ENCODE peak calls at places on chromosomes 7 and 10, in nine cellular contexts. W, Y, Q, N, D, V, L, K and H are unnamed samples.

GRCh38 chr7:26555971-26556830 is 264.5 kb downstream of the SNX10 start:
- DNase-seq in Q (no peak), L (no peak), V (no peak), K (no peak), D (no peak), Y (no peak), N (no peak), W (no peak), H (no peak)

GRCh38 chr10:119165171-119166110 is at the start of gene SFXN4:
- DNase-seq in N (peak; percentile 66), D (no peak), L (peak; percentile 77), W (no peak), V (peak; percentile 51), K (peak; percentile 31), Q (peak; percentile 67), Y (peak; percentile 86), H (no peak)

GRCh38 chr7:117323585-117323876 is 673 bp upstream of the WNT2 start:
- DNase-seq in Q (peak; percentile 47), K (no peak), V (peak; percentile 26), N (no peak), D (no peak), W (no peak), Y (no peak), L (no peak), H (no peak)

GRCh38 chr7:24665564-24666294 is 91.5 kb downstream of the GSDME start:
- DNase-seq in L (peak; percentile 21), W (peak; percentile 22), Q (peak; percentile 55), D (no peak), N (no peak), K (peak; percentile 27), V (peak; percentile 30), Y (peak; percentile 38), H (no peak)

GRCh38 chr7:7719235-7719634 is 828 bp upstream of the RPA3 start:
- DNase-seq in V (no peak), K (peak; percentile 77), Q (peak; percentile 85), D (no peak), Y (peak; percentile 28), W (peak; percentile 94), L (peak; percentile 92), N (peak; percentile 10), H (peak; percentile 10)

GRCh38 chr7:140625908-140626868 is 14.4 kb downstream of the DENND2A start:
- DNase-seq in W (peak; percentile 98), V (no peak), K (no peak), N (no peak), D (peak; percentile 97), Y (no peak), Q (peak; percentile 99), L (no peak), H (peak; percentile 14)

GRCh38 chr10:8048281-8049008 is 6.0 kb upstream of the GATA3 start:
- DNase-seq in V (no peak), D (no peak), Y (peak; percentile 59), N (no peak), Q (no peak), L (no peak), W (no peak), K (no peak), H (no peak)

GRCh38 chr7:44974549-44974948 is 4.3 kb downstream of the MYO1G start:
- DNase-seq in L (no peak), W (no peak), N (no peak), D (no peak), V (no peak), Q (no peak), Y (peak; percentile 4), K (no peak), H (no peak)

GRCh38 chr10:124058346-124059003 is 34.9 kb downstream of the CHST15 start:
- DNase-seq in Q (no peak), Y (no peak), W (no peak), V (no peak), L (no peak), D (no peak), K (no peak), N (no peak), H (no peak)

GRCh38 chr10:5977471-5978370 is at the start of gene IL15RA:
- DNase-seq in D (no peak), K (no peak), L (no peak), W (no peak), N (peak; percentile 77), Y (peak; percentile 92), V (peak; percentile 41), Q (peak; percentile 90), H (no peak)

GRCh38 chr10:994836-995558 is 6.8 kb downstream of the GTPBP4 start:
- DNase-seq in Q (no peak), W (no peak), V (no peak), Y (no peak), N (no peak), L (no peak), K (no peak), D (no peak), H (no peak)

GRCh38 chr7:149772236-149772820 is 1.1 kb downstream of the ZNF467 start:
- DNase-seq in Q (no peak), D (no peak), V (peak; percentile 56), Y (peak; percentile 33), K (no peak), W (no peak), N (no peak), L (no peak), H (no peak)

GRCh38 chr7:67301667-67302066 is 305.0 kb downstream of the TYW1 start:
- DNase-seq in N (no peak), K (no peak), V (no peak), W (no peak), Y (no peak), Q (no peak), L (no peak), D (no peak), H (no peak)

GRCh38 chr10:105577865-105578607 is 936.9 kb downstream of the SORCS3 start:
- DNase-seq in V (no peak), K (no peak), N (no peak), W (no peak), Q (no peak), L (no peak), D (no peak), Y (no peak), H (no peak)

GRCh38 chr10:13526952-13527863 is 1.6 kb downstream of the BEND7 start:
- DNase-seq in K (no peak), D (no peak), W (no peak), Q (peak; percentile 64), L (no peak), N (no peak), V (no peak), Y (no peak), H (peak; percentile 63)

GRCh38 chr10:90023950-90024349 is 322.6 kb downstream of the KIF20B start:
- DNase-seq in D (no peak), K (no peak), N (no peak), W (no peak), Q (no peak), Y (no peak), L (no peak), V (no peak), H (no peak)

GRCh38 chr7:136953386-136953785 is 84.9 kb downstream of the CHRM2 start:
- DNase-seq in L (no peak), Q (no peak), K (no peak), Y (no peak), N (no peak), D (no peak), V (no peak), W (no peak), H (no peak)

GRCh38 chr10:126749030-126749655 is 78.7 kb upstream of the C10orf90 start:
- DNase-seq in K (no peak), V (peak; percentile 71), D (no peak), Q (peak; percentile 85), L (peak; percentile 60), W (peak; percentile 47), N (peak; percentile 43), Y (peak; percentile 69), H (peak; percentile 31)

GRCh38 chr10:31741473-31741872 is 187.2 kb downstream of the ARHGAP12 start:
- DNase-seq in D (no peak), W (no peak), Y (no peak), L (no peak), V (no peak), K (no peak), N (no peak), Q (no peak), H (no peak)

GRCh38 chr7:144057954-144058353 is 9.2 kb downstream of the OR2A5 start:
- DNase-seq in K (no peak), L (no peak), W (no peak), D (no peak), Y (no peak), V (no peak), Q (peak; percentile 37), N (no peak), H (no peak)

GRCh38 chr10:3689871-3690510 is 95.0 kb downstream of the KLF6 start:
- DNase-seq in N (no peak), V (no peak), Y (peak; percentile 17), K (no peak), D (no peak), W (no peak), L (no peak), Q (no peak), H (no peak)

GRCh38 chr10:101777085-101777856 is 1.4 kb upstream of the FGF8 start:
- DNase-seq in D (no peak), Y (no peak), K (no peak), Q (no peak), V (no peak), N (no peak), L (no peak), W (no peak), H (no peak)

GRCh38 chr7:94888542-94888941 is 18.9 kb upstream of the PPP1R9A start:
- DNase-seq in V (no peak), Q (peak; percentile 9), Y (no peak), L (peak; percentile 33), N (no peak), D (no peak), W (no peak), K (no peak), H (peak; percentile 42)

GRCh38 chr10:16943301-16944080 is 126.3 kb upstream of the RSU1 start:
- DNase-seq in K (no peak), Q (no peak), W (no peak), D (no peak), V (no peak), N (no peak), L (no peak), Y (no peak), H (no peak)

GRCh38 chr7:133293390-133294110 is 40.7 kb downstream of the EXOC4 start:
- DNase-seq in K (no peak), L (peak; percentile 37), Q (no peak), V (no peak), N (no peak), W (no peak), D (no peak), Y (no peak), H (no peak)

GRCh38 chr7:101163281-101164070 is 1.9 kb downstream of the VGF start:
- DNase-seq in L (peak; percentile 45), D (no peak), Q (peak; percentile 77), N (no peak), V (no peak), K (no peak), Y (no peak), W (no peak), H (no peak)

GRCh38 chr7:45869426-45869825 is 3.5 kb downstream of the CCDC201 start:
- DNase-seq in V (no peak), K (no peak), L (no peak), W (peak; percentile 22), Y (no peak), N (no peak), Q (peak; percentile 38), D (no peak), H (no peak)

GRCh38 chr10:5243521-5243987 is 46.9 kb downstream of the AKR1C4 start:
- DNase-seq in Y (no peak), Q (no peak), D (no peak), N (no peak), V (no peak), K (no peak), L (no peak), W (no peak), H (no peak)

GRCh38 chr10:113018034-113018433 is 68.0 kb downstream of the TCF7L2 start:
- DNase-seq in N (no peak), Y (no peak), L (no peak), D (no peak), Q (no peak), W (no peak), K (no peak), V (no peak), H (no peak)

GRCh38 chr10:43899224-43899959 is 250.7 kb upstream of the ZNF32 start:
- DNase-seq in Q (peak; percentile 18), V (no peak), K (no peak), N (no peak), L (no peak), W (no peak), Y (no peak), D (no peak), H (no peak)

GRCh38 chr7:151057737-151057988 is at the start of gene CDK5:
- DNase-seq in L (no peak), Y (no peak), K (no peak), W (no peak), N (no peak), V (no peak), Q (no peak), D (no peak), H (no peak)